ENCODE peak calls at places on chromosomes 16 and 17, in eight cellular contexts. V is NCI-H1092 treated with DMSO at 0.1 percent for 48 hours, X is GM12865, G is cardiac muscle cell, T is osteocyte, Y is GM23248, O is NCI-H2081 treated with DMSO at 0.1 percent for 48 hours, K is T-helper 1 cell. W is an unnamed sample.

GRCh38 chr17:2837147-2837561 is 40.9 kb downstream of the RAP1GAP2 start:
- DNase-seq in O (no peak), Y (no peak), V (no peak), G (no peak), X (peak; percentile 64), K (peak; percentile 23), T (no peak), W (no peak)

GRCh38 chr16:83887564-83887963 is 11.4 kb upstream of the MLYCD start:
- DNase-seq in G (no peak), T (no peak), O (no peak), K (no peak), X (no peak), V (no peak), Y (peak; percentile 18), W (no peak)

GRCh38 chr17:15007001-15007400 is 258.1 kb downstream of the PMP22 start:
- DNase-seq in V (no peak), X (no peak), K (no peak), O (no peak), T (no peak), Y (no peak), G (no peak), W (no peak)

GRCh38 chr17:30368896-30369720 is 9.6 kb upstream of the CPD start:
- DNase-seq in O (no peak), G (no peak), Y (no peak), V (peak; percentile 68), X (no peak), K (no peak), T (no peak), W (no peak)

GRCh38 chr17:15662726-15663125 is 21.4 kb downstream of the TRIM16 start:
- DNase-seq in O (no peak), G (no peak), Y (no peak), V (no peak), X (no peak), K (no peak), T (no peak), W (no peak)

GRCh38 chr17:31072186-31072585 is 22.6 kb upstream of the NF1 start:
- DNase-seq in X (no peak), V (no peak), T (no peak), O (no peak), K (no peak), G (peak; percentile 24), Y (peak; percentile 67), W (peak; percentile 79)

GRCh38 chr16:72645526-72645925 is 402.4 kb downstream of the ZFHX3 start:
- DNase-seq in G (no peak), Y (no peak), T (no peak), X (peak; percentile 41), V (no peak), O (no peak), K (no peak), W (no peak)

GRCh38 chr16:53094013-53094630 is 39.3 kb downstream of the CHD9 start:
- DNase-seq in O (peak; percentile 33), K (peak; percentile 25), T (no peak), V (peak; percentile 46), X (peak; percentile 85), G (peak; percentile 34), Y (no peak), W (no peak)

GRCh38 chr17:77320046-77320445 is 179.3 kb downstream of the SEC14L1 start:
- DNase-seq in X (no peak), K (no peak), O (no peak), T (no peak), G (no peak), Y (peak; percentile 77), V (no peak), W (no peak)

GRCh38 chr16:2471016-2471652 is at the start of gene NTN3:
- DNase-seq in O (no peak), G (peak; percentile 78), K (no peak), Y (peak; percentile 58), X (no peak), T (no peak), V (peak; percentile 93), W (no peak)

GRCh38 chr17:7234100-7235012 is at the start of gene DVL2:
- DNase-seq in K (peak; percentile 94), V (peak; percentile 93), G (peak; percentile 96), T (peak; percentile 98), O (no peak), X (peak; percentile 97), Y (peak; percentile 98), W (peak; percentile 95)

GRCh38 chr16:58026139-58026704 is 668 bp downstream of the MMP15 start:
- DNase-seq in Y (peak; percentile 67), T (no peak), G (no peak), K (no peak), O (no peak), X (peak; percentile 18), V (peak; percentile 48), W (peak; percentile 41)

GRCh38 chr17:1035546-1036170 is 38.7 kb downstream of the TIMM22 start:
- DNase-seq in X (no peak), V (no peak), G (no peak), K (no peak), T (no peak), Y (peak; percentile 37), O (no peak), W (no peak)

GRCh38 chr16:30472328-30472942 is at the start of gene ITGAL:
- DNase-seq in Y (no peak), O (no peak), V (no peak), T (no peak), G (no peak), X (peak; percentile 95), K (peak; percentile 77), W (no peak)